ENCODE peak calls at places on chromosomes 16 and 17, in four cellular contexts. D, R, Z and T are unnamed samples.

GRCh38 chr16:27084296-27085065 is 17.8 kb downstream of the C16orf82 start:
- DNase-seq in D (no peak), R (no peak), Z (no peak), T (no peak)

GRCh38 chr17:43517615-43518386 is 28.3 kb downstream of the ETV4 start:
- DNase-seq in D (peak), R (no peak), Z (no peak), T (no peak)

GRCh38 chr17:27938864-27939263 is 45.7 kb upstream of the LYRM9 start:
- DNase-seq in D (no peak), R (no peak), Z (no peak), T (no peak)

GRCh38 chr17:3885970-3886369 is 6.9 kb downstream of the CAMKK1 start:
- DNase-seq in D (no peak), R (peak), Z (no peak), T (no peak)

GRCh38 chr16:67459066-67459857 is 21.7 kb downstream of the ATP6V0D1 start:
- DNase-seq in D (no peak), R (no peak), Z (no peak), T (no peak)

GRCh38 chr16:20049831-20050230 is 23.9 kb downstream of the GPR139 start:
- DNase-seq in D (no peak), R (no peak), Z (no peak), T (no peak)

GRCh38 chr16:13390093-13390985 is 488.9 kb downstream of the SHISA9 start:
- DNase-seq in D (peak), R (no peak), Z (no peak), T (no peak)

GRCh38 chr17:68399638-68400403 is 57.5 kb downstream of the WIPI1 start:
- DNase-seq in D (no peak), R (no peak), Z (no peak), T (no peak)

GRCh38 chr16:11398136-11398535 is 52.9 kb downstream of the RMI2 start:
- DNase-seq in D (no peak), R (no peak), Z (peak), T (no peak)

GRCh38 chr17:2171725-2172446 is 117.0 kb downstream of the HIC1 start:
- DNase-seq in D (no peak), R (no peak), Z (peak), T (peak)

GRCh38 chr17:74474043-74474792 is 7.8 kb downstream of the CD300A start:
- DNase-seq in D (no peak), R (no peak), Z (no peak), T (no peak)

GRCh38 chr16:66399930-66400329 is 27.2 kb upstream of the BEAN1 start:
- DNase-seq in D (no peak), R (no peak), Z (no peak), T (no peak)

GRCh38 chr17:8781784-8782575 is 17.2 kb downstream of the MFSD6L start:
- DNase-seq in D (no peak), R (no peak), Z (no peak), T (no peak)